ENCODE peak calls at places on chromosomes 16 and 17, in four cellular contexts. One of them, this sample, is unnamed.

GRCh38 chr17:57803026-57803425 is 46.8 kb downstream of the MRPS23 start:
- DNase-seq in PC-9: no peak
- DNase-seq in A172: no peak
- DNase-seq in progenitor cell of endocrine pancreas: no peak
- DNase-seq in this sample: no peak

GRCh38 chr17:76492250-76492988 is 8.8 kb downstream of the RHBDF2 start:
- DNase-seq in PC-9: no peak
- DNase-seq in A172: no peak
- DNase-seq in progenitor cell of endocrine pancreas: no peak
- DNase-seq in this sample: no peak

GRCh38 chr16:57955572-57955971 is 15.4 kb downstream of the CNGB1 start:
- DNase-seq in PC-9: no peak
- DNase-seq in A172: no peak
- DNase-seq in progenitor cell of endocrine pancreas: no peak
- DNase-seq in this sample: no peak

GRCh38 chr17:16463341-16464000 is 28.5 kb downstream of the LRRC75A start:
- DNase-seq in PC-9: no peak
- DNase-seq in A172: peak; percentile 82
- DNase-seq in progenitor cell of endocrine pancreas: no peak
- DNase-seq in this sample: no peak

GRCh38 chr17:80650751-80651173 is 106.1 kb downstream of the RPTOR start:
- DNase-seq in PC-9: no peak
- DNase-seq in A172: no peak
- DNase-seq in progenitor cell of endocrine pancreas: no peak
- DNase-seq in this sample: no peak

GRCh38 chr17:30323262-30323894 is 10.5 kb downstream of the TMIGD1 start:
- DNase-seq in PC-9: peak; percentile 92
- DNase-seq in A172: no peak
- DNase-seq in progenitor cell of endocrine pancreas: no peak
- DNase-seq in this sample: no peak

GRCh38 chr17:28258347-28258887 is 60.6 kb upstream of the TMEM97 start:
- DNase-seq in PC-9: no peak
- DNase-seq in A172: no peak
- DNase-seq in progenitor cell of endocrine pancreas: no peak
- DNase-seq in this sample: no peak

GRCh38 chr16:20620770-20621169 is 44.6 kb upstream of the ACSM2B start:
- DNase-seq in PC-9: no peak
- DNase-seq in A172: no peak
- DNase-seq in progenitor cell of endocrine pancreas: no peak
- DNase-seq in this sample: no peak

GRCh38 chr16:15907863-15908478 is 19.6 kb upstream of the CEP20 start:
- DNase-seq in PC-9: peak; percentile 50
- DNase-seq in A172: peak; percentile 80
- DNase-seq in progenitor cell of endocrine pancreas: no peak
- DNase-seq in this sample: no peak

GRCh38 chr17:78113804-78114785 is 14.5 kb downstream of the TMC6 start:
- DNase-seq in PC-9: no peak
- DNase-seq in A172: no peak
- DNase-seq in progenitor cell of endocrine pancreas: no peak
- DNase-seq in this sample: peak; percentile 31

GRCh38 chr17:80842456-80843053 is 149.1 kb upstream of the CHMP6 start:
- DNase-seq in PC-9: no peak
- DNase-seq in A172: no peak
- DNase-seq in progenitor cell of endocrine pancreas: no peak
- DNase-seq in this sample: no peak

GRCh38 chr16:30366511-30366910 is 3.8 kb downstream of the TBC1D10B start:
- DNase-seq in PC-9: no peak
- DNase-seq in A172: no peak
- DNase-seq in progenitor cell of endocrine pancreas: no peak
- DNase-seq in this sample: no peak

GRCh38 chr17:62802531-62803205 is 5.4 kb downstream of the MARCHF10 start:
- DNase-seq in PC-9: no peak
- DNase-seq in A172: no peak
- DNase-seq in progenitor cell of endocrine pancreas: no peak
- DNase-seq in this sample: no peak

GRCh38 chr16:30706046-30706445 is 7.1 kb downstream of the SRCAP start:
- DNase-seq in PC-9: no peak
- DNase-seq in A172: no peak
- DNase-seq in progenitor cell of endocrine pancreas: no peak
- DNase-seq in this sample: no peak

GRCh38 chr17:31693433-31694210 is 165.4 kb downstream of the COPRS start:
- DNase-seq in PC-9: no peak
- DNase-seq in A172: no peak
- DNase-seq in progenitor cell of endocrine pancreas: no peak
- DNase-seq in this sample: no peak

GRCh38 chr17:54948380-54948779 is 20.1 kb downstream of the COX11 start:
- DNase-seq in PC-9: peak; percentile 90
- DNase-seq in A172: peak; percentile 97
- DNase-seq in progenitor cell of endocrine pancreas: no peak
- DNase-seq in this sample: no peak

GRCh38 chr16:30747331-30747730 is 894 bp upstream of the PHKG2 start:
- DNase-seq in PC-9: peak; percentile 69
- DNase-seq in A172: peak; percentile 74
- DNase-seq in progenitor cell of endocrine pancreas: no peak
- DNase-seq in this sample: no peak

GRCh38 chr16:85593503-85594195 is 19.5 kb upstream of the GSE1 start:
- DNase-seq in PC-9: no peak
- DNase-seq in A172: no peak
- DNase-seq in progenitor cell of endocrine pancreas: no peak
- DNase-seq in this sample: no peak

This sample was measured in left lung.